ENCODE peak calls at places on chromosomes 2 and 18, in nine cellular contexts. K, L, O, C, U, Z, D, X and R are unnamed samples.

GRCh38 chr2:140108706-140109472 is 1328.7 kb upstream of the NXPH2 start:
- DNase-seq in K (no peak), L (no peak), O (no peak), C (no peak), U (no peak), Z (no peak), D (no peak), X (no peak), R (no peak)

GRCh38 chr2:161068670-161069069 is 91.6 kb upstream of the TANK start:
- DNase-seq in K (no peak), L (no peak), O (no peak), C (no peak), U (peak; percentile 64), Z (no peak), D (no peak), X (peak; percentile 45), R (no peak)

GRCh38 chr2:191059308-191059707 is 45.3 kb upstream of the STAT1 start:
- DNase-seq in K (no peak), L (no peak), O (no peak), C (no peak), U (no peak), Z (no peak), D (no peak), X (peak; percentile 25), R (no peak)

GRCh38 chr18:48827321-48828200 is 123.2 kb downstream of the SMAD7 start:
- DNase-seq in K (no peak), L (peak; percentile 61), O (no peak), C (no peak), U (peak; percentile 57), Z (no peak), D (no peak), X (peak; percentile 76), R (peak; percentile 41)

GRCh38 chr2:66567742-66568141 is 132.8 kb downstream of the MEIS1 start:
- DNase-seq in K (no peak), L (no peak), O (no peak), C (no peak), U (no peak), Z (no peak), D (no peak), X (no peak), R (no peak)

GRCh38 chr2:9261231-9261883 is 54.7 kb downstream of the ASAP2 start:
- DNase-seq in K (no peak), L (peak; percentile 85), O (no peak), C (no peak), U (peak; percentile 84), Z (no peak), D (no peak), X (peak; percentile 39), R (no peak)

GRCh38 chr18:24369420-24369819 is 28.2 kb downstream of the OSBPL1A start:
- DNase-seq in K (no peak), L (no peak), O (no peak), C (no peak), U (no peak), Z (no peak), D (no peak), X (peak; percentile 54), R (peak; percentile 33)

GRCh38 chr2:23561544-23561943 is 176.6 kb downstream of the KLHL29 start:
- DNase-seq in K (no peak), L (no peak), O (no peak), C (no peak), U (no peak), Z (no peak), D (no peak), X (no peak), R (no peak)

GRCh38 chr18:54791657-54792056 is 36.6 kb upstream of the RAB27B start:
- DNase-seq in K (no peak), L (no peak), O (no peak), C (no peak), U (no peak), Z (no peak), D (no peak), X (no peak), R (no peak)

GRCh38 chr2:149394864-149395263 is 64.5 kb downstream of the LYPD6 start:
- DNase-seq in K (no peak), L (no peak), O (no peak), C (no peak), U (no peak), Z (no peak), D (no peak), X (peak; percentile 13), R (peak; percentile 56)

GRCh38 chr18:62499263-62499650 is 23.6 kb upstream of the ZCCHC2 start:
- DNase-seq in K (no peak), L (no peak), O (no peak), C (no peak), U (no peak), Z (no peak), D (peak; percentile 73), X (no peak), R (no peak)

GRCh38 chr2:31579996-31580320 is 780 bp downstream of the SRD5A2 start:
- DNase-seq in K (no peak), L (no peak), O (no peak), C (no peak), U (no peak), Z (no peak), D (no peak), X (no peak), R (no peak)

GRCh38 chr2:210443527-210443926 is 33.0 kb downstream of the LANCL1 start:
- DNase-seq in K (no peak), L (no peak), O (no peak), C (no peak), U (no peak), Z (no peak), D (no peak), X (no peak), R (no peak)

GRCh38 chr2:65501074-65501473 is 68.7 kb upstream of the SPRED2 start:
- DNase-seq in K (no peak), L (no peak), O (no peak), C (no peak), U (no peak), Z (no peak), D (no peak), X (no peak), R (no peak)

GRCh38 chr18:74496508-74497307 is 545 bp downstream of the CNDP2 start:
- DNase-seq in K (peak; percentile 70), L (peak; percentile 85), O (peak; percentile 57), C (peak; percentile 74), U (peak; percentile 43), Z (no peak), D (peak; percentile 63), X (peak; percentile 57), R (peak; percentile 43)

GRCh38 chr2:140791802-140792201 is 1339.0 kb downstream of the LRP1B start:
- DNase-seq in K (no peak), L (no peak), O (no peak), C (no peak), U (no peak), Z (no peak), D (no peak), X (no peak), R (no peak)

GRCh38 chr2:33442528-33443069 is 33.9 kb upstream of the RASGRP3 start:
- DNase-seq in K (no peak), L (no peak), O (no peak), C (no peak), U (peak; percentile 66), Z (no peak), D (no peak), X (no peak), R (peak; percentile 72)

GRCh38 chr2:25377822-25378421 is 36.2 kb upstream of the DNMT3A start:
- DNase-seq in K (no peak), L (peak; percentile 56), O (peak; percentile 14), C (no peak), U (no peak), Z (no peak), D (no peak), X (no peak), R (no peak)
- TF ChIP-seq CTCF in K (no peak), L (no peak), O (no peak), C (no peak), U (no peak), Z (no peak), D (no peak), X (no peak), R (no peak)

GRCh38 chr2:86036790-86037138 is 68.9 kb downstream of the POLR1A start:
- DNase-seq in K (no peak), L (no peak), O (no peak), C (no peak), U (no peak), Z (no peak), D (no peak), X (no peak), R (no peak)
- H3K4me3 ChIP-seq in K (no peak overlapping the region), L (no peak overlapping the region), O (no peak overlapping the region), C (no peak overlapping the region), U (no peak overlapping the region), Z (peak overlapping the region; percentile 3), D (no peak overlapping the region), X (no peak overlapping the region), R (no peak overlapping the region)

GRCh38 chr2:43225788-43226557 is 433 bp downstream of the ZFP36L2 start:
- DNase-seq in K (peak; percentile 83), L (peak; percentile 83), O (peak; percentile 62), C (no peak), U (peak; percentile 42), Z (no peak), D (peak; percentile 52), X (peak; percentile 70), R (peak; percentile 57)

GRCh38 chr2:43227830-43228280 is 1.4 kb upstream of the ZFP36L2 start:
- DNase-seq in K (no peak), L (no peak), O (no peak), C (no peak), U (peak; percentile 72), Z (no peak), D (no peak), X (no peak), R (no peak)

GRCh38 chr2:43226955-43227829 is 786 bp upstream of the ZFP36L2 start:
- DNase-seq in K (peak; percentile 98), L (peak; percentile 99), O (peak; percentile 96), C (peak; percentile 98), U (peak; percentile 88), Z (peak; percentile 89), D (peak; percentile 89), X (peak; percentile 78), R (peak; percentile 89)

GRCh38 chr2:43225093-43225787 is 1.2 kb downstream of the ZFP36L2 start:
- DNase-seq in K (peak; percentile 65), L (peak; percentile 87), O (peak; percentile 65), C (peak; percentile 73), U (peak; percentile 59), Z (no peak), D (no peak), X (peak; percentile 69), R (peak; percentile 67)

DNA sequence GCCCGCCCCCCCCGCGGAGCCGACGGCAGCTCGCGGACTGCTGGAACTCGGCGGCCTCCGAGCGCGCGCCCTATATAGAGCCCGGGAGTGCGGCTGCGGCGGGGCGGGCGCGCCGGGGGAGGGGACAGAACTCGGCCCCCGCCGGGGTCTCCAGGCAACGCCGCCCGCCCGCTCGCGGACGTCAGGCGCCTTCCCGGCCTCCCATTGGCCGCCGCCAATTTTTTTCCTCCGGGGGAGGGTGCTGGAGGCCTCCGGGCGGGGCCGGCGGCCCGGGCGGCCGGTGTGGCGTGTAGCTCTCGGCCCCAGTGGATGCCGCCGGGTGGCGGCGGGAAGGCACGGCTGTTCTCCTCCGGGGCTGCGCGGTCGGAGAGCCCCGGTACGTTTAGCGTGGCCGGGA is at the start of gene ZFP36L2:
- DNase-seq in K (peak; percentile 96), L (peak; percentile 98), O (peak; percentile 96), C (peak; percentile 99), U (peak; percentile 90), Z (peak; percentile 78), D (peak; percentile 94), X (peak; percentile 93), R (peak; percentile 99)
- TF ChIP-seq CTCF in K (peak; percentile 24), L (no peak), O (no peak), C (no peak), U (no peak), Z (peak; percentile 24), D (no peak), X (peak; percentile 8), R (no peak)

GRCh38 chr2:42924436-42924897 is 132.1 kb upstream of the HAAO start:
- DNase-seq in K (no peak), L (no peak), O (no peak), C (no peak), U (no peak), Z (no peak), D (no peak), X (no peak), R (no peak)
- H3K4me3 ChIP-seq in K (no peak overlapping the region), L (no peak overlapping the region), O (no peak overlapping the region), C (no peak overlapping the region), U (no peak overlapping the region), Z (peak overlapping the region; percentile 25), D (no peak overlapping the region), X (no peak overlapping the region), R (no peak overlapping the region)